ENCODE peak calls at places on chromosomes 4 and X, in four cellular contexts. One of them, this sample, is unnamed.

GRCh38 chrX:41703574-41704029 is 14.8 kb downstream of the GPR34 start:
- DNase-seq in thoracic aorta: no peak
- DNase-seq in stimulated activated CD4-positive, alpha-beta T cell treated with anti-CD3 and anti-CD28 coated beads, Interleukin-4, amount 100 ng/mL, for 4 hours: no peak
- DNase-seq in COR-L47: no peak
- DNase-seq in this sample: no peak

GRCh38 chrX:134801267-134801666 is 143.0 kb upstream of the PLAC1 start:
- DNase-seq in thoracic aorta: no peak
- DNase-seq in stimulated activated CD4-positive, alpha-beta T cell treated with anti-CD3 and anti-CD28 coated beads, Interleukin-4, amount 100 ng/mL, for 4 hours: no peak
- DNase-seq in COR-L47: no peak
- DNase-seq in this sample: no peak

GRCh38 chr4:82705881-82706280 is 92.7 kb downstream of the SCD5 start:
- DNase-seq in thoracic aorta: no peak
- DNase-seq in stimulated activated CD4-positive, alpha-beta T cell treated with anti-CD3 and anti-CD28 coated beads, Interleukin-4, amount 100 ng/mL, for 4 hours: no peak
- DNase-seq in COR-L47: no peak
- DNase-seq in this sample: no peak

GRCh38 chr4:11622961-11623725 is 194.4 kb upstream of the HS3ST1 start:
- DNase-seq in thoracic aorta: no peak
- DNase-seq in stimulated activated CD4-positive, alpha-beta T cell treated with anti-CD3 and anti-CD28 coated beads, Interleukin-4, amount 100 ng/mL, for 4 hours: no peak
- DNase-seq in COR-L47: no peak
- DNase-seq in this sample: no peak

GRCh38 chr4:186792994-186793393 is 69.3 kb upstream of the FAT1 start:
- DNase-seq in thoracic aorta: no peak
- DNase-seq in stimulated activated CD4-positive, alpha-beta T cell treated with anti-CD3 and anti-CD28 coated beads, Interleukin-4, amount 100 ng/mL, for 4 hours: no peak
- DNase-seq in COR-L47: no peak
- DNase-seq in this sample: no peak

GRCh38 chr4:85780664-85781063 is 305.7 kb downstream of the ARHGAP24 start:
- DNase-seq in thoracic aorta: no peak
- DNase-seq in stimulated activated CD4-positive, alpha-beta T cell treated with anti-CD3 and anti-CD28 coated beads, Interleukin-4, amount 100 ng/mL, for 4 hours: no peak
- DNase-seq in COR-L47: no peak
- DNase-seq in this sample: no peak

GRCh38 chrX:44344194-44344593 is 722 bp upstream of the EFHC2 start:
- DNase-seq in thoracic aorta: no peak
- DNase-seq in stimulated activated CD4-positive, alpha-beta T cell treated with anti-CD3 and anti-CD28 coated beads, Interleukin-4, amount 100 ng/mL, for 4 hours: peak
- DNase-seq in COR-L47: no peak
- DNase-seq in this sample: no peak

GRCh38 chr4:80125252-80126177 is 52.5 kb upstream of the ANTXR2 start:
- DNase-seq in thoracic aorta: no peak
- DNase-seq in stimulated activated CD4-positive, alpha-beta T cell treated with anti-CD3 and anti-CD28 coated beads, Interleukin-4, amount 100 ng/mL, for 4 hours: peak
- DNase-seq in COR-L47: peak
- DNase-seq in this sample: no peak

GRCh38 chr4:66357316-66357715 is 687.0 kb upstream of the EPHA5 start:
- DNase-seq in thoracic aorta: no peak
- DNase-seq in stimulated activated CD4-positive, alpha-beta T cell treated with anti-CD3 and anti-CD28 coated beads, Interleukin-4, amount 100 ng/mL, for 4 hours: no peak
- DNase-seq in COR-L47: no peak
- DNase-seq in this sample: no peak

GRCh38 chr4:8409271-8410065 is 31.1 kb downstream of the ACOX3 start:
- DNase-seq in thoracic aorta: no peak
- DNase-seq in stimulated activated CD4-positive, alpha-beta T cell treated with anti-CD3 and anti-CD28 coated beads, Interleukin-4, amount 100 ng/mL, for 4 hours: peak
- DNase-seq in COR-L47: no peak
- DNase-seq in this sample: no peak

GRCh38 chr4:104901438-104901837 is 245.2 kb upstream of the TET2 start:
- DNase-seq in thoracic aorta: no peak
- DNase-seq in stimulated activated CD4-positive, alpha-beta T cell treated with anti-CD3 and anti-CD28 coated beads, Interleukin-4, amount 100 ng/mL, for 4 hours: no peak
- DNase-seq in COR-L47: peak
- DNase-seq in this sample: peak

GRCh38 chr4:86296865-86297264 is 63.0 kb downstream of the MAPK10 start:
- DNase-seq in thoracic aorta: no peak
- DNase-seq in stimulated activated CD4-positive, alpha-beta T cell treated with anti-CD3 and anti-CD28 coated beads, Interleukin-4, amount 100 ng/mL, for 4 hours: no peak
- DNase-seq in COR-L47: no peak
- DNase-seq in this sample: no peak

GRCh38 chr4:177116161-177116560 is 193.5 kb upstream of the NEIL3 start:
- DNase-seq in thoracic aorta: no peak
- DNase-seq in stimulated activated CD4-positive, alpha-beta T cell treated with anti-CD3 and anti-CD28 coated beads, Interleukin-4, amount 100 ng/mL, for 4 hours: no peak
- DNase-seq in COR-L47: no peak
- DNase-seq in this sample: no peak

GRCh38 chrX:147891886-147892285 is 19.8 kb upstream of the FMR1 start:
- DNase-seq in thoracic aorta: no peak
- DNase-seq in stimulated activated CD4-positive, alpha-beta T cell treated with anti-CD3 and anti-CD28 coated beads, Interleukin-4, amount 100 ng/mL, for 4 hours: no peak
- DNase-seq in COR-L47: no peak
- DNase-seq in this sample: no peak

GRCh38 chr4:172900880-172901279 is 267.7 kb upstream of the GALNT7 start:
- DNase-seq in thoracic aorta: no peak
- DNase-seq in stimulated activated CD4-positive, alpha-beta T cell treated with anti-CD3 and anti-CD28 coated beads, Interleukin-4, amount 100 ng/mL, for 4 hours: no peak
- DNase-seq in COR-L47: no peak
- DNase-seq in this sample: no peak

GRCh38 chrX:136954930-136955329 is 74.4 kb upstream of the RBMX start:
- DNase-seq in thoracic aorta: no peak
- DNase-seq in stimulated activated CD4-positive, alpha-beta T cell treated with anti-CD3 and anti-CD28 coated beads, Interleukin-4, amount 100 ng/mL, for 4 hours: no peak
- DNase-seq in COR-L47: peak
- DNase-seq in this sample: no peak

GRCh38 chrX:100979881-100980607 is 10.5 kb downstream of the ARL13A start:
- DNase-seq in thoracic aorta: no peak
- DNase-seq in stimulated activated CD4-positive, alpha-beta T cell treated with anti-CD3 and anti-CD28 coated beads, Interleukin-4, amount 100 ng/mL, for 4 hours: no peak
- DNase-seq in COR-L47: no peak
- DNase-seq in this sample: no peak

GRCh38 chr4:21697583-21697982 is 251.0 kb downstream of the KCNIP4 start:
- DNase-seq in thoracic aorta: no peak
- DNase-seq in stimulated activated CD4-positive, alpha-beta T cell treated with anti-CD3 and anti-CD28 coated beads, Interleukin-4, amount 100 ng/mL, for 4 hours: no peak
- DNase-seq in COR-L47: no peak
- DNase-seq in this sample: no peak

GRCh38 chr4:4849524-4850193 is 9.8 kb upstream of the MSX1 start:
- DNase-seq in thoracic aorta: no peak
- DNase-seq in stimulated activated CD4-positive, alpha-beta T cell treated with anti-CD3 and anti-CD28 coated beads, Interleukin-4, amount 100 ng/mL, for 4 hours: no peak
- DNase-seq in COR-L47: no peak
- DNase-seq in this sample: no peak

GRCh38 chrX:19152762-19153161 is 30.5 kb upstream of the ADGRG2 start:
- DNase-seq in thoracic aorta: no peak
- DNase-seq in stimulated activated CD4-positive, alpha-beta T cell treated with anti-CD3 and anti-CD28 coated beads, Interleukin-4, amount 100 ng/mL, for 4 hours: no peak
- DNase-seq in COR-L47: no peak
- DNase-seq in this sample: no peak

GRCh38 chr4:153521995-153522799 is 56.0 kb downstream of the TMEM131L start:
- DNase-seq in thoracic aorta: no peak
- DNase-seq in stimulated activated CD4-positive, alpha-beta T cell treated with anti-CD3 and anti-CD28 coated beads, Interleukin-4, amount 100 ng/mL, for 4 hours: peak
- DNase-seq in COR-L47: no peak
- DNase-seq in this sample: no peak

GRCh38 chrX:70554081-70554480 is 109.4 kb downstream of the DLG3 start:
- DNase-seq in thoracic aorta: no peak
- DNase-seq in stimulated activated CD4-positive, alpha-beta T cell treated with anti-CD3 and anti-CD28 coated beads, Interleukin-4, amount 100 ng/mL, for 4 hours: no peak
- DNase-seq in COR-L47: no peak
- DNase-seq in this sample: no peak